ENCODE peak calls at places on chromosome 18, in six cellular contexts. R is substantia nigra; G is NCI-H510A treated with DMSO at 0.1 percent for 48 hours; W is activated T-helper 1 cell treated with anti-CD3 and anti-CD28 coated beads, Interleukin-2, amount 50 U/mL, for 16 hours; E is occipital lobe; O is CD4-positive, CD25-positive, alpha-beta regulatory T cell. I is an unnamed sample.

GRCh38 chr18:58847383-58848071 is 17.1 kb upstream of the ZNF532 start:
- DNase-seq in E (peak), W (no peak), O (no peak), R (no peak), G (no peak), I (no peak)

GRCh38 chr18:27473359-27473758 is 288.3 kb upstream of the CHST9 start:
- DNase-seq in G (no peak), W (no peak), E (no peak), R (no peak), O (no peak), I (no peak)

GRCh38 chr18:49617329-49617695 is 55.5 kb downstream of the LIPG start:
- DNase-seq in W (no peak), R (no peak), O (no peak), E (no peak), G (no peak), I (no peak)

GRCh38 chr18:7592305-7593071 is 25.4 kb downstream of the PTPRM start:
- DNase-seq in R (no peak), W (no peak), O (no peak), G (no peak), E (no peak), I (no peak)

GRCh38 chr18:78727877-78728276 is 251.7 kb upstream of the SALL3 start:
- DNase-seq in R (no peak), E (no peak), W (no peak), G (no peak), O (no peak), I (no peak)

GRCh38 chr18:5466256-5466655 is 77.5 kb downstream of the EPB41L3 start:
- DNase-seq in R (no peak), E (no peak), W (no peak), G (no peak), O (no peak), I (peak)

GRCh38 chr18:79927597-79928562 is 23.6 kb downstream of the SLC66A2 start:
- DNase-seq in O (no peak), R (no peak), G (no peak), W (no peak), E (no peak), I (no peak)

GRCh38 chr18:40375811-40376210 is 1579.2 kb upstream of the PIK3C3 start:
- DNase-seq in W (no peak), O (no peak), R (no peak), E (no peak), G (no peak), I (no peak)

GRCh38 chr18:6414723-6415362 is at the start of gene L3MBTL4:
- DNase-seq in R (no peak), O (no peak), E (no peak), W (no peak), G (peak), I (no peak)